ENCODE peak calls at places on chromosomes 6 and 20, in four cellular contexts. N is OCI-M1, G is H54, Z is T follicular helper cell. R is an unnamed sample.

GRCh38 chr6:129031051-129031599 is 148.2 kb downstream of the LAMA2 start:
- DNase-seq in N (no peak), Z (no peak), G (no peak), R (no peak)

GRCh38 chr6:19410477-19410876 is 426.7 kb upstream of the ID4 start:
- DNase-seq in G (peak), Z (no peak), N (no peak), R (no peak)

GRCh38 chr6:132962936-132963579 is 148.7 kb downstream of the RPS12 start:
- DNase-seq in Z (peak), N (peak), G (peak), R (peak)

GRCh38 chr6:161406633-161407032 is 132.8 kb upstream of the AGPAT4 start:
- DNase-seq in N (peak), Z (no peak), G (peak), R (no peak)

GRCh38 chr6:36432151-36432633 is 10.5 kb downstream of the PXT1 start:
- DNase-seq in Z (no peak), G (no peak), N (no peak), R (no peak)

GRCh38 chr6:139164001-139164400 is 29.1 kb downstream of the HECA start:
- DNase-seq in Z (no peak), N (peak), G (no peak), R (peak)

GRCh38 chr6:155580904-155581303 is 125.3 kb upstream of the NOX3 start:
- DNase-seq in Z (no peak), N (peak), G (no peak), R (no peak)

GRCh38 chr20:23412026-23412425 is 9.3 kb downstream of the NAPB start:
- DNase-seq in Z (no peak), G (no peak), N (peak), R (no peak)

GRCh38 chr20:33791959-33792597 is 19.1 kb upstream of the CHMP4B start:
- DNase-seq in G (no peak), Z (peak), N (peak), R (peak)

GRCh38 chr6:135871878-135872277 is 20.4 kb downstream of the PDE7B start:
- DNase-seq in N (no peak), Z (no peak), G (no peak), R (no peak)

GRCh38 chr20:38892091-38892981 is 33.9 kb upstream of the FAM83D start:
- DNase-seq in N (no peak), Z (no peak), G (no peak), R (no peak)

GRCh38 chr6:163745566-163746400 is 331.3 kb downstream of the QKI start:
- DNase-seq in N (no peak), G (peak), Z (no peak), R (no peak)

GRCh38 chr6:48826884-48827701 is 636.0 kb downstream of the MMUT start:
- DNase-seq in G (peak), Z (no peak), N (peak), R (no peak)

GRCh38 chr6:116955773-116956172 is 78.7 kb downstream of the RFX6 start:
- DNase-seq in N (no peak), G (no peak), Z (no peak), R (no peak)

R was measured in activated naive CD8-positive, alpha-beta T cell treated with anti-CD3 and anti-CD28 coated beads, Interleukin-2, amount 50 U/mL, for 24 hours.